ENCODE peak calls at places on chromosomes 4 and X, in seven cellular contexts. V is HCT116, I is K562, Z is SK-N-SH, W is HepG2, S is H1, X is GM12878. O is an unnamed sample.

GRCh38 chr4:15158410-15159091 is 156.3 kb downstream of the CPEB2 start:
- DNase-seq in V (no peak), I (peak; percentile 30), Z (no peak), W (no peak), S (no peak), X (no peak), O (no peak)

GRCh38 chr4:11428161-11428700 is 463 bp downstream of the HS3ST1 start:
- DNase-seq in V (no peak), I (no peak), Z (no peak), W (no peak), S (no peak), X (no peak), O (no peak)

GRCh38 chr4:186712690-186713089 is 11.0 kb downstream of the FAT1 start:
- DNase-seq in V (no peak), I (no peak), Z (no peak), W (no peak), S (no peak), X (no peak), O (no peak)

GRCh38 chrX:44733931-44734330 is 109.9 kb upstream of the DUSP21 start:
- DNase-seq in V (no peak), I (no peak), Z (no peak), W (no peak), S (no peak), X (no peak), O (no peak)

GRCh38 chrX:150200820-150201287 is 162.3 kb upstream of the MAMLD1 start:
- DNase-seq in V (peak; percentile 80), I (peak; percentile 44), Z (peak; percentile 26), W (peak; percentile 54), S (no peak), X (peak; percentile 54), O (no peak)

GRCh38 chr4:125739760-125740159 is 425.0 kb downstream of the FAT4 start:
- DNase-seq in V (no peak), I (no peak), Z (no peak), W (no peak), S (no peak), X (no peak), O (no peak)

GRCh38 chr4:169410839-169411770 is 140.3 kb upstream of the SH3RF1 start:
- DNase-seq in V (no peak), I (no peak), Z (peak; percentile 10), W (no peak), S (no peak), X (peak; percentile 93), O (no peak)

GRCh38 chr4:61590881-61591280 is 390.8 kb downstream of the ADGRL3 start:
- DNase-seq in V (no peak), I (no peak), Z (no peak), W (no peak), S (no peak), X (no peak), O (no peak)

GRCh38 chr4:150033937-150034336 is 44.3 kb upstream of the DCLK2 start:
- DNase-seq in V (no peak), I (no peak), Z (no peak), W (no peak), S (no peak), X (no peak), O (no peak)

GRCh38 chr4:48813984-48814383 is 16.9 kb upstream of the OCIAD1 start:
- DNase-seq in V (no peak), I (no peak), Z (no peak), W (no peak), S (no peak), X (no peak), O (no peak)

GRCh38 chr4:184401397-184402171 is 72.8 kb downstream of the IRF2 start:
- DNase-seq in V (no peak), I (no peak), Z (no peak), W (no peak), S (no peak), X (no peak), O (no peak)

GRCh38 chr4:19888587-19888986 is 363.1 kb upstream of the SLIT2 start:
- DNase-seq in V (no peak), I (no peak), Z (no peak), W (no peak), S (no peak), X (no peak), O (no peak)

GRCh38 chr4:56182356-56182755 is 204.9 kb downstream of the AASDH start:
- DNase-seq in V (no peak), I (no peak), Z (no peak), W (no peak), S (no peak), X (no peak), O (no peak)

GRCh38 chr4:75142377-75142776 is 209.5 kb downstream of the PARM1 start:
- DNase-seq in V (no peak), I (no peak), Z (no peak), W (no peak), S (no peak), X (no peak), O (no peak)

GRCh38 chrX:38861489-38861888 is 60.2 kb downstream of the MID1IP1 start:
- DNase-seq in V (no peak), I (no peak), Z (no peak), W (no peak), S (no peak), X (no peak), O (no peak)

GRCh38 chr4:6198278-6198677 is 2.1 kb downstream of the JAKMIP1 start:
- DNase-seq in V (no peak), I (no peak), Z (no peak), W (no peak), S (no peak), X (no peak), O (no peak)

GRCh38 chr4:121946644-121947043 is 5.2 kb downstream of the TRPC3 start:
- DNase-seq in V (no peak), I (no peak), Z (no peak), W (no peak), S (no peak), X (no peak), O (no peak)

GRCh38 chr4:147863111-147863747 is 131.3 kb downstream of the ARHGAP10 start:
- DNase-seq in V (no peak), I (no peak), Z (peak; percentile 37), W (no peak), S (no peak), X (no peak), O (no peak)

GRCh38 chr4:147860960-147861359 is 129.1 kb downstream of the ARHGAP10 start:
- DNase-seq in V (no peak), I (no peak), Z (no peak), W (no peak), S (no peak), X (no peak), O (no peak)

GRCh38 chr4:147863808-147864472 is 132.1 kb downstream of the ARHGAP10 start:
- DNase-seq in V (no peak), I (no peak), Z (no peak), W (no peak), S (no peak), X (no peak), O (no peak)

GRCh38 chr4:147864591-147864990 is 132.7 kb downstream of the ARHGAP10 start:
- DNase-seq in V (no peak), I (no peak), Z (no peak), W (no peak), S (no peak), X (no peak), O (no peak)

GRCh38 chr4:147862043-147862692 is 130.3 kb downstream of the ARHGAP10 start:
- DNase-seq in V (no peak), I (no peak), Z (peak; percentile 87), W (no peak), S (no peak), X (no peak), O (no peak)
- TF ChIP-seq JUND in V (no peak), I (no peak), Z (no peak), W (no peak), S (no peak), X (no peak), O (no peak)

DNA sequence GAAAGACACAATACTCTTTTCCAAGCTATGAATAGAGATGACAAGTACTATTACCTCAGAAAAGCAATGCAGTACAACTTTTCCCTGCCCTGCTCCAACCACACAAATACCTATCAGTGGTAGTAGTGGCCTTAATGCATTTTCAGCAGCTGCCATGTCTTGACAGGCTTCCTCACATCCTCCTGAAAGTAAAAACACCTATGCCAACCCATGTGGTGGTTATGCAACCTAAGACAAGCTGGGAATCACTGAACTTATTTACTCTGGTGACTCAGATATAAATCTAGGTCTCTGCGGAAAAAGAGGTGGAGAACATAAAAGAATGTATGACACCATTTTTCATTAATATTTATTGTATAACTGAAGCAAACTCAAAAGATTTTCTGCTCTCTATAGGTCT is 14.5 kb downstream of the WDFY3 start:
- DNase-seq in V (peak; percentile 10), I (no peak), Z (no peak), W (peak; percentile 62), S (no peak), X (no peak), O (no peak)
- TF ChIP-seq JUND in V (no peak), I (no peak), Z (no peak), W (no peak), S (no peak), X (no peak), O (no peak)

DNA sequence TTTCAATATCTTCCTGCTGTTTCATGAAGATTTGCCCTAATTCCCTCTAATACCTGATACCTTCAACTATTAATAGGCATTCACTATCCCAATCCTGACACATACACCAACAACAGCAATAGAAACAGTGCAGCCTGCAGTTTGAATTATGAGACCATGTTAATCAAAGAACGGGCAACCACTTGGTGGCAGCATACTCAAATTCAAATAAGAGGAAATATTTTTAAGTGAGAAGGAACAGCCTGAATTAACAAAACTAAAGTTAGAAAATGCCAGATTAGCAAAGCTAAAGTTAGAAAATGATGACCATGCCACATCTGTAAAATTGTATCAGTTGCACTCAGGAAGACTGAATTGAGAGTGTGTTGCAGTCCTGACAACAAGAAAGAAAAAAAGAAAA is 204.9 kb downstream of the SMARCA1 start:
- DNase-seq in V (peak; percentile 15), I (peak; percentile 1), Z (peak; percentile 0), W (peak; percentile 21), S (no peak), X (no peak), O (no peak)
- TF ChIP-seq JUND in V (no peak), I (no peak), Z (no peak), W (no peak), S (no peak), X (no peak), O (no peak)

GRCh38 chr4:158171456-158171790 is 1.4 kb downstream of the GASK1B start:
- DNase-seq in V (no peak), I (no peak), Z (no peak), W (no peak), S (no peak), X (no peak), O (no peak)

GRCh38 chr4:158169931-158170690 is 2.7 kb downstream of the GASK1B start:
- DNase-seq in V (no peak), I (no peak), Z (no peak), W (peak; percentile 4), S (no peak), X (no peak), O (no peak)

GRCh38 chr4:158170691-158171455 is 2.0 kb downstream of the GASK1B start:
- DNase-seq in V (no peak), I (peak; percentile 42), Z (no peak), W (peak; percentile 55), S (no peak), X (no peak), O (no peak)

GRCh38 chr4:158172558-158173258 is at the start of gene GASK1B:
- DNase-seq in V (peak; percentile 49), I (peak; percentile 61), Z (peak; percentile 47), W (peak; percentile 81), S (no peak), X (no peak), O (no peak)

DNA sequence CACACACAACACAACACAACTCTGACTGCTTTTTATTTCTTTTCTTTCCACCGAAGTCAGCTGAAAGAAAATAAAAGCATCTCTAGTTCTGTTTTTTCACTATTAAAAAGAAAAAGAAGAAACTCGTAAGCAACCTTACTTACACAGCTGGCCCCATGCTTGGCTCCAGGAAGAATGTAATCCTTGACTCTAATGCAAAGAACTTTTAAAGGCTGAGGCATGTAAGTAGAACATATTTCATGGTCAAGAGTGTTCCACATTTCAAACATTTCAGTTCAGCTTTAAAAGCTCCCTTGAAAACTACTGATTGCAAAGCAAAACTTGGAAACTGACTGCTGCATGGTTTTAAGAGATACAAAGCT is 648 bp downstream of the GASK1B start:
- DNase-seq in V (no peak), I (no peak), Z (no peak), W (no peak), S (no peak), X (no peak), O (no peak)
- TF ChIP-seq JUND in V (no peak), I (no peak), Z (no peak), W (no peak), S (no peak), X (no peak), O (no peak)